ENCODE peak calls at places on chromosome 11, in four cellular contexts. A, M, X and T are unnamed samples. For H3K9me3, the result is how much of the 10 kb centered on the place peaks cover.

GRCh38 chr11:73746701-73747100 is 14.2 kb downstream of the RAB6A start:
- DNase-seq in A (no peak), M (no peak), X (no peak), T (no peak)

GRCh38 chr11:93842461-93842860 is 8.0 kb downstream of the VSTM5 start:
- DNase-seq in A (no peak), M (no peak), X (no peak), T (no peak)

GRCh38 chr11:61963016-61963281 is 4.5 kb downstream of the FTH1 start:
- DNase-seq in A (no peak), M (peak), X (no peak), T (no peak)

GRCh38 chr11:111514216-111515031 is at the start of gene HOATZ:
- DNase-seq in A (no peak), M (no peak), X (no peak), T (no peak)

GRCh38 chr11:109849946-109850345 is 243.2 kb upstream of the ZC3H12C start:
- DNase-seq in A (no peak), M (no peak), X (no peak), T (no peak)

GRCh38 chr11:94151903-94152677 is 23.4 kb downstream of the PANX1 start:
- DNase-seq in A (no peak), M (no peak), X (peak), T (no peak)

GRCh38 chr11:124643605-124644425 is 21.2 kb downstream of the TBRG1 start:
- DNase-seq in A (no peak), M (no peak), X (no peak), T (no peak)

GRCh38 chr11:111639226-111639925 is 37.1 kb downstream of the SIK2 start:
- DNase-seq in A (no peak), M (no peak), X (no peak), T (no peak)

GRCh38 chr11:96049426-96049825 is 125.5 kb upstream of the MTMR2 start:
- DNase-seq in A (no peak), M (no peak), X (no peak), T (no peak)

GRCh38 chr11:116614306-116615210 is 158.2 kb downstream of the BUD13 start:
- DNase-seq in A (no peak), M (no peak), X (no peak), T (no peak)

GRCh38 chr11:110305169-110306018 is 9.0 kb upstream of the RDX start:
- DNase-seq in A (no peak), M (no peak), X (no peak), T (no peak)

GRCh38 chr11:127071606-127072005 is 71.0 kb upstream of the KIRREL3 start:
- DNase-seq in A (no peak), M (no peak), X (no peak), T (no peak)

GRCh38 chr11:118703563-118704106 is 24.2 kb upstream of the TREH start:
- DNase-seq in A (no peak), M (no peak), X (no peak), T (no peak)

GRCh38 chr11:783581-784015 is 6.3 kb downstream of the CEND1 start:
- DNase-seq in A (peak), M (peak), X (peak), T (no peak)

GRCh38 chr11:127002669-127003259 is 2.2 kb upstream of the KIRREL3 start:
- DNase-seq in A (no peak), M (no peak), X (no peak), T (no peak)

GRCh38 chr11:69562816-69563215 is 78.1 kb upstream of the CCND1 start:
- DNase-seq in A (no peak), M (no peak), X (no peak), T (no peak)

GRCh38 chr11:1500466-1501420 is 14.2 kb upstream of the MOB2 start:
- DNase-seq in A (peak), M (no peak), X (peak), T (no peak)

GRCh38 chr11:94025695-94026394 is 4.7 kb downstream of the HEPHL1 start:
- DNase-seq in A (no peak), M (no peak), X (no peak), T (no peak)

GRCh38 chr11:99671808-99672409 is 651.2 kb downstream of the CNTN5 start:
- DNase-seq in A (no peak), M (no peak), X (no peak), T (no peak)

GRCh38 chr11:119338318-119338890 is 2.3 kb downstream of the C1QTNF5 start:
- DNase-seq in A (peak), M (peak), X (peak), T (no peak)

GRCh38 chr11:70519117-70519516 is 120.8 kb downstream of the CTTN start:
- DNase-seq in A (no peak), M (no peak), X (peak), T (no peak)

GRCh38 chr11:122791411-122791810 is 46.9 kb upstream of the CRTAM start:
- DNase-seq in A (no peak), M (no peak), X (no peak), T (no peak)

GRCh38 chr11:17972987-17973386 is 39.9 kb downstream of the SERGEF start:
- DNase-seq in A (peak), M (no peak), X (no peak), T (no peak)

GRCh38 chr11:3950996-3951662 is 95.7 kb downstream of the STIM1 start:
- DNase-seq in A (no peak), M (peak), X (no peak), T (no peak)

GRCh38 chr11:125141686-125142535 is 22.6 kb upstream of the PKNOX2 start:
- DNase-seq in A (peak), M (peak), X (no peak), T (no peak)

GRCh38 chr11:61021661-61022212 is 50.3 kb downstream of the CD6 start:
- DNase-seq in A (no peak), M (peak), X (no peak), T (no peak)

GRCh38 chr11:87173185-87174039 is 135.7 kb downstream of the TMEM135 start:
- DNase-seq in A (no peak), M (no peak), X (no peak), T (no peak)

GRCh38 chr11:13775471-13775870 is 107.0 kb downstream of the FAR1 start:
- DNase-seq in A (no peak), M (no peak), X (no peak), T (no peak)
- H3K27ac ChIP-seq in A (no peak), M (no peak), X (no peak), T (no peak)

GRCh38 chr11:2644844-2645778 is 54.7 kb downstream of the KCNQ1OT1 start:
- DNase-seq in A (no peak), M (no peak), X (no peak), T (no peak)
- H3K9me3 ChIP-seq in A (half or more), M (under half), X (half or more), T (half or more)

GRCh38 chr11:134406264-134407185 is 5.5 kb downstream of the B3GAT1 start:
- DNase-seq in A (no peak), M (no peak), X (no peak), T (no peak)
- H3K4me3 ChIP-seq in A (no peak), M (no peak), X (no peak), T (no peak)

DNA sequence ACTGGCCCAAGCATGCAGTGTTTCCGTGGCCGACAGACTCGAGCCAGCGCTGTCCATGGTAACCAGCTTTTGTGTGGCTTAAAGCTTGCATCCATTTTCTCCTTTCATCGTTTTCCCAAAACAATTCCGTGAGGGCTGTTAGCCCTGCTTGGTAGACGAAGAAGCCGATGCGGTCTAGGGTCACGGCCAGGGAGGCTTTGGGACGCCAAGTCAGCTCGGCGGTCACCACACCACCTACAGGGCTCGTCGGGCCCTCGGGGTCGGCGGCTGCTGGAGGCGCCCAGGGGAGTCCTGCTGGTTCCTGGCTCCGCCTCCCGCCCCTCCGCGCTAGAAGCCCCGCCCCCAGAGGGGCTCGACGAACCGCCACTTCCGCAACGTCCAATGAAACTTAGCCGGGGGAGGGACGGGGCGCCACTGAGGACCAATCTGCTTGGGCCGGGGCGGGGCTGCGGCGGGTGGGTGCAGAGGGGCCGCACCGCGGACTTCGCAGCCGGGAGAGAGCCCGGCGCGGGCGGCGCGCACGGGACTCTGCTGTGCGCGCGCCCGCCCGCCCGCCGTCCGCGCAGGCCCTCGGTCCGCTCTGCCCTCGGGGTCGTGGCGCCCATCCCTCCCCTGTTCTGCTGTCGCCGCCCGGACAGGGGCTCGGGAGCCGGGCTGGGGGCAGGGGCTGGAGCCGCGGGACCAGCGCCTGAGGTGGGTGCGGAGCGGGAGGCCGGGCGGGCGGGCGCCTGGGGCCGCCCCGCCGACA is at the start of gene TIGD3:
- DNase-seq in A (peak), M (peak), X (peak), T (peak)
- H3K27ac ChIP-seq in A (peak), M (peak), X (peak), T (peak)

GRCh38 chr11:64062185-64063039 is 26.7 kb downstream of the FLRT1 start:
- DNase-seq in A (no peak), M (no peak), X (no peak), T (no peak)

GRCh38 chr11:64065141-64065465 is 29.4 kb downstream of the FLRT1 start:
- DNase-seq in A (no peak), M (no peak), X (no peak), T (no peak)

GRCh38 chr11:64063741-64064140 is 28.0 kb downstream of the FLRT1 start:
- DNase-seq in A (no peak), M (no peak), X (no peak), T (no peak)

GRCh38 chr11:64065712-64066111 is 30.0 kb downstream of the FLRT1 start:
- DNase-seq in A (no peak), M (no peak), X (no peak), T (no peak)

GRCh38 chr11:64064374-64065140 is 28.8 kb downstream of the FLRT1 start:
- DNase-seq in A (no peak), M (no peak), X (no peak), T (no peak)
- H3K9me3 ChIP-seq in A (under half), M (under half), X (under half), T (under half)

GRCh38 chr11:64229090-64229958 is 1.0 kb upstream of the DNAJC4 start:
- DNase-seq in A (no peak), M (no peak), X (peak), T (no peak)
- H3K4me3 ChIP-seq in A (peak), M (peak), X (peak), T (peak)